ENCODE peak calls at places on chromosome 1, in five cellular contexts. O is NCI-H1105 treated with DMSO at 0.1 percent for 48 hours, C is iPS DF 6.9, A is NCI-H1092 treated with DMSO at 0.1 percent for 48 hours, V is naive B cell. R is an unnamed sample.

GRCh38 chr1:56284933-56285332 is 294.4 kb downstream of the PLPP3 start:
- DNase-seq in C (no peak), A (no peak), V (no peak), O (no peak), R (no peak)

GRCh38 chr1:116556289-116557006 is 14.4 kb downstream of the CD58 start:
- DNase-seq in A (no peak), O (no peak), V (peak; percentile 12), C (no peak), R (peak; percentile 96)

GRCh38 chr1:46558141-46558963 is 6.9 kb upstream of the KNCN start:
- DNase-seq in V (no peak), A (no peak), O (peak; percentile 27), C (no peak), R (no peak)

GRCh38 chr1:103254691-103255090 is 146.4 kb upstream of the COL11A1 start:
- DNase-seq in C (no peak), V (no peak), O (no peak), A (no peak), R (no peak)

GRCh38 chr1:64936958-64937357 is 29.4 kb downstream of the JAK1 start:
- DNase-seq in A (no peak), C (no peak), O (no peak), V (no peak), R (no peak)

GRCh38 chr1:11673089-11673769 is 7.7 kb downstream of the MAD2L2 start:
- DNase-seq in O (no peak), A (no peak), C (no peak), V (no peak), R (no peak)

GRCh38 chr1:115373305-115373704 is 35.3 kb upstream of the NGF start:
- DNase-seq in O (no peak), A (no peak), C (no peak), V (no peak), R (no peak)

GRCh38 chr1:176880954-176881595 is 283.4 kb downstream of the ASTN1 start:
- DNase-seq in V (peak; percentile 8), O (peak; percentile 53), A (peak; percentile 70), C (peak; percentile 68), R (no peak)

GRCh38 chr1:40818264-40818961 is 34.8 kb downstream of the KCNQ4 start:
- DNase-seq in A (no peak), C (peak; percentile 68), O (peak; percentile 30), V (peak; percentile 78), R (no peak)

R was measured in GM12878.